ENCODE peak calls at places on chromosomes 7 and 10, in ten cellular contexts. X is G401; J is BJ; M is right cardiac atrium; H is epithelial cell of esophagus; N is A673; Z is Jurkat, Clone E6-1; A is EH; P is RCC 7860; Q is NCI-H1092. Y is an unnamed sample.

GRCh38 chr10:98488669-98489430 is 42.1 kb upstream of the HPS1 start:
- DNase-seq in X (no peak), J (no peak), M (no peak), H (peak), N (no peak), Z (no peak), A (peak), P (no peak), Q (no peak), Y (no peak)

GRCh38 chr7:150585199-150585598 is 18.0 kb downstream of the GIMAP4 start:
- DNase-seq in X (no peak), J (no peak), M (no peak), H (no peak), N (no peak), Z (no peak), A (no peak), P (no peak), Q (no peak), Y (no peak)

GRCh38 chr10:97015199-97015693 is 170.5 kb downstream of the SLIT1 start:
- DNase-seq in X (no peak), J (no peak), M (no peak), H (no peak), N (no peak), Z (no peak), A (no peak), P (no peak), Q (no peak), Y (no peak)

GRCh38 chr10:84440781-84441180 is 112.4 kb downstream of the CCSER2 start:
- DNase-seq in X (no peak), J (no peak), M (no peak), H (no peak), N (no peak), Z (no peak), A (no peak), P (no peak), Q (no peak), Y (no peak)

GRCh38 chr7:15457959-15458955 is 103.6 kb downstream of the AGMO start:
- DNase-seq in X (no peak), J (no peak), M (no peak), H (no peak), N (no peak), Z (no peak), A (peak), P (no peak), Q (no peak), Y (no peak)

GRCh38 chr10:570631-571565 is 118.6 kb downstream of the DIP2C start:
- DNase-seq in X (no peak), J (no peak), M (no peak), H (no peak), N (no peak), Z (no peak), A (no peak), P (no peak), Q (no peak), Y (no peak)

GRCh38 chr7:44219371-44220045 is 18.7 kb downstream of the YKT6 start:
- DNase-seq in X (no peak), J (no peak), M (no peak), H (no peak), N (no peak), Z (no peak), A (no peak), P (no peak), Q (no peak), Y (no peak)

GRCh38 chr7:36006656-36007229 is 146.3 kb upstream of the EEPD1 start:
- DNase-seq in X (no peak), J (no peak), M (no peak), H (no peak), N (no peak), Z (no peak), A (no peak), P (no peak), Q (no peak), Y (no peak)

GRCh38 chr10:77837248-77837924 is 89.2 kb downstream of the DLG5 start:
- DNase-seq in X (peak), J (no peak), M (peak), H (peak), N (peak), Z (peak), A (peak), P (no peak), Q (peak), Y (peak)

GRCh38 chr7:27078616-27079233 is 17.1 kb downstream of the HOXA1 start:
- DNase-seq in X (no peak), J (no peak), M (no peak), H (peak), N (no peak), Z (no peak), A (no peak), P (no peak), Q (no peak), Y (no peak)

GRCh38 chr10:84291389-84291788 is 37.0 kb upstream of the CCSER2 start:
- DNase-seq in X (no peak), J (no peak), M (no peak), H (peak), N (peak), Z (peak), A (peak), P (no peak), Q (no peak), Y (no peak)

GRCh38 chr10:33623677-33624076 is 289.2 kb upstream of the NRP1 start:
- DNase-seq in X (no peak), J (no peak), M (no peak), H (no peak), N (no peak), Z (no peak), A (no peak), P (no peak), Q (no peak), Y (no peak)

GRCh38 chr7:51010534-51010933 is 227.8 kb upstream of the GRB10 start:
- DNase-seq in X (no peak), J (no peak), M (no peak), H (no peak), N (no peak), Z (no peak), A (no peak), P (no peak), Q (no peak), Y (no peak)

GRCh38 chr7:12754179-12754578 is 66.7 kb downstream of the ARL4A start:
- DNase-seq in X (no peak), J (no peak), M (no peak), H (no peak), N (no peak), Z (no peak), A (peak), P (no peak), Q (no peak), Y (no peak)

GRCh38 chr10:98636921-98637329 is 190.2 kb upstream of the HPS1 start:
- DNase-seq in X (no peak), J (no peak), M (no peak), H (peak), N (no peak), Z (no peak), A (no peak), P (no peak), Q (no peak), Y (no peak)

GRCh38 chr10:3091921-3092320 is 24.6 kb downstream of the PFKP start:
- DNase-seq in X (no peak), J (no peak), M (no peak), H (no peak), N (no peak), Z (no peak), A (no peak), P (no peak), Q (no peak), Y (no peak)

GRCh38 chr7:46209611-46210170 is 288.6 kb upstream of the IGFBP3 start:
- DNase-seq in X (no peak), J (no peak), M (no peak), H (no peak), N (no peak), Z (no peak), A (no peak), P (no peak), Q (no peak), Y (peak)

GRCh38 chr10:1603181-1603580 is 134.1 kb downstream of the ADARB2 start:
- DNase-seq in X (no peak), J (no peak), M (no peak), H (no peak), N (no peak), Z (no peak), A (no peak), P (no peak), Q (no peak), Y (no peak)

GRCh38 chr7:151018421-151019129 is 5.7 kb downstream of the ATG9B start:
- DNase-seq in X (no peak), J (no peak), M (peak), H (peak), N (peak), Z (no peak), A (peak), P (no peak), Q (peak), Y (no peak)

GRCh38 chr10:88172159-88172558 is 308.7 kb downstream of the PTEN start:
- DNase-seq in X (no peak), J (no peak), M (no peak), H (no peak), N (no peak), Z (peak), A (peak), P (no peak), Q (no peak), Y (no peak)

GRCh38 chr7:99919814-99920618 is 686 bp upstream of the TRIM4 start:
- DNase-seq in X (no peak), J (no peak), M (no peak), H (no peak), N (no peak), Z (peak), A (no peak), P (no peak), Q (no peak), Y (no peak)

GRCh38 chr10:1255166-1255565 is 199.0 kb downstream of the WDR37 start:
- DNase-seq in X (no peak), J (no peak), M (no peak), H (peak), N (peak), Z (no peak), A (no peak), P (no peak), Q (no peak), Y (no peak)

GRCh38 chr7:29035044-29035740 is 77.1 kb upstream of the TRIL start:
- DNase-seq in X (no peak), J (peak), M (no peak), H (peak), N (no peak), Z (no peak), A (peak), P (peak), Q (no peak), Y (no peak)

GRCh38 chr10:106920538-106920937 is 244.0 kb downstream of the SORCS1 start:
- DNase-seq in X (no peak), J (no peak), M (no peak), H (no peak), N (no peak), Z (no peak), A (no peak), P (no peak), Q (no peak), Y (no peak)

GRCh38 chr10:91797077-91797690 is 1.0 kb upstream of the TNKS2 start:
- DNase-seq in X (no peak), J (no peak), M (no peak), H (peak), N (no peak), Z (no peak), A (no peak), P (no peak), Q (no peak), Y (no peak)

GRCh38 chr7:95491634-95492314 is 6.0 kb downstream of the ASB4 start:
- DNase-seq in X (no peak), J (no peak), M (no peak), H (peak), N (no peak), Z (no peak), A (no peak), P (peak), Q (no peak), Y (no peak)

GRCh38 chr7:152193882-152194281 is 168.4 kb downstream of the GALNT11 start:
- DNase-seq in X (no peak), J (no peak), M (no peak), H (no peak), N (no peak), Z (no peak), A (no peak), P (no peak), Q (no peak), Y (no peak)

GRCh38 chr10:52216852-52217251 is 97.2 kb upstream of the DKK1 start:
- DNase-seq in X (peak), J (peak), M (no peak), H (peak), N (peak), Z (peak), A (peak), P (peak), Q (no peak), Y (no peak)

GRCh38 chr10:46539596-46540411 is 16.7 kb downstream of the GPRIN2 start:
- DNase-seq in X (no peak), J (no peak), M (peak), H (no peak), N (no peak), Z (no peak), A (peak), P (peak), Q (no peak), Y (no peak)

GRCh38 chr10:69552268-69552667 is 21.0 kb downstream of the NEUROG3 start:
- DNase-seq in X (no peak), J (no peak), M (no peak), H (no peak), N (no peak), Z (no peak), A (no peak), P (no peak), Q (no peak), Y (no peak)

Y was measured in H1.